ENCODE peak calls at places on chromosome 20, in six cellular contexts. One of them, this sample, is unnamed.
A peak's percentile ranks its signal among the peaks of the same experiment; 100 is the strongest.

GRCh38 chr20:21397341-21398108 is at the start of gene NKX2-4:
- DNase-seq in T-helper 1 cell: no peak
- DNase-seq in fibroblast of mammary gland: no peak
- DNase-seq in effector memory CD4-positive, alpha-beta T cell: no peak
- DNase-seq in EL: no peak
- DNase-seq in adrenal gland: no peak
- DNase-seq in this sample: no peak

GRCh38 chr20:33664085-33664761 is 2.1 kb downstream of the C20orf144 start:
- DNase-seq in T-helper 1 cell: no peak
- DNase-seq in fibroblast of mammary gland: no peak
- DNase-seq in effector memory CD4-positive, alpha-beta T cell: no peak
- DNase-seq in adrenal gland: no peak
- DNase-seq in EL: no peak
- DNase-seq in this sample: no peak

GRCh38 chr20:37394543-37395410 is 48.8 kb downstream of the SRC start:
- DNase-seq in fibroblast of mammary gland: no peak
- DNase-seq in T-helper 1 cell: no peak
- DNase-seq in adrenal gland: no peak
- DNase-seq in EL: peak; percentile 28
- DNase-seq in effector memory CD4-positive, alpha-beta T cell: no peak
- DNase-seq in this sample: no peak

GRCh38 chr20:48682529-48683385 is 145.0 kb downstream of the PREX1 start:
- DNase-seq in fibroblast of mammary gland: peak; percentile 96
- DNase-seq in EL: peak; percentile 93
- DNase-seq in effector memory CD4-positive, alpha-beta T cell: no peak
- DNase-seq in adrenal gland: peak; percentile 97
- DNase-seq in T-helper 1 cell: no peak
- DNase-seq in this sample: peak; percentile 98

GRCh38 chr20:36929290-36929689 is 22.2 kb downstream of the SAMHD1 start:
- DNase-seq in effector memory CD4-positive, alpha-beta T cell: no peak
- DNase-seq in adrenal gland: no peak
- DNase-seq in fibroblast of mammary gland: peak; percentile 69
- DNase-seq in EL: peak; percentile 67
- DNase-seq in T-helper 1 cell: no peak
- DNase-seq in this sample: no peak

GRCh38 chr20:44204156-44204831 is 6.3 kb downstream of the OSER1 start:
- DNase-seq in adrenal gland: no peak
- DNase-seq in effector memory CD4-positive, alpha-beta T cell: no peak
- DNase-seq in T-helper 1 cell: no peak
- DNase-seq in EL: peak; percentile 92
- DNase-seq in fibroblast of mammary gland: peak; percentile 95
- DNase-seq in this sample: peak; percentile 41

GRCh38 chr20:60249436-60249835 is 291.2 kb downstream of the CDH26 start:
- DNase-seq in adrenal gland: peak; percentile 61
- DNase-seq in EL: peak; percentile 100
- DNase-seq in T-helper 1 cell: no peak
- DNase-seq in effector memory CD4-positive, alpha-beta T cell: no peak
- DNase-seq in fibroblast of mammary gland: peak; percentile 95
- DNase-seq in this sample: no peak

GRCh38 chr20:15867899-15868298 is 705.3 kb downstream of the KIF16B start:
- DNase-seq in effector memory CD4-positive, alpha-beta T cell: no peak
- DNase-seq in adrenal gland: no peak
- DNase-seq in T-helper 1 cell: no peak
- DNase-seq in fibroblast of mammary gland: no peak
- DNase-seq in EL: no peak
- DNase-seq in this sample: no peak

GRCh38 chr20:50146214-50146613 is 7.3 kb downstream of the PEDS1 start:
- DNase-seq in EL: no peak
- DNase-seq in fibroblast of mammary gland: no peak
- DNase-seq in effector memory CD4-positive, alpha-beta T cell: no peak
- DNase-seq in T-helper 1 cell: no peak
- DNase-seq in adrenal gland: no peak
- DNase-seq in this sample: no peak

This sample was measured in body of pancreas.